ENCODE peak calls at places on chromosomes 7 and 10, in four cellular contexts. Q is A549; F is lower leg skin; N is stimulated activated naive B cell treated with anti-CD40 and anti-IgM and Interleukin-4, amounts not matched to agents 10 μg/mL and 1 μg/mL and 100 μg/mL, for 72 hours. Y is an unnamed sample.

GRCh38 chr7:27611043-27611442 is 51.6 kb downstream of the HIBADH start:
- DNase-seq in Q (no peak), F (no peak), N (no peak), Y (no peak)

GRCh38 chr10:21727452-21728168 is 193.6 kb downstream of the MLLT10 start:
- DNase-seq in N (no peak), F (no peak), Q (peak; percentile 61), Y (peak; percentile 31)

GRCh38 chr10:120586471-120586872 is 129.4 kb downstream of the PLPP4 start:
- DNase-seq in Q (no peak), N (no peak), F (no peak), Y (no peak)

GRCh38 chr10:22133640-22134624 is 83.9 kb downstream of the EBLN1 start:
- DNase-seq in Q (no peak), N (peak; percentile 22), F (no peak), Y (peak; percentile 19)

GRCh38 chr10:6203331-6204062 is 765 bp downstream of the PFKFB3 start:
- DNase-seq in F (peak; percentile 92), Q (peak; percentile 80), N (peak; percentile 53), Y (peak; percentile 64)

GRCh38 chr10:13448216-13448615 is 80.6 kb downstream of the BEND7 start:
- DNase-seq in N (no peak), F (no peak), Q (no peak), Y (no peak)

GRCh38 chr7:82605247-82605864 is 161.8 kb upstream of the CACNA2D1 start:
- DNase-seq in F (no peak), N (no peak), Q (peak; percentile 68), Y (peak; percentile 72)

GRCh38 chr10:126496771-126497545 is 108.7 kb upstream of the ADAM12 start:
- DNase-seq in F (no peak), N (no peak), Q (no peak), Y (no peak)

GRCh38 chr7:91945476-91945875 is 4.8 kb downstream of the AKAP9 start:
- DNase-seq in F (no peak), Q (peak; percentile 74), N (no peak), Y (peak; percentile 78)

GRCh38 chr7:78020131-78020873 is 221.7 kb downstream of the PHTF2 start:
- DNase-seq in N (peak; percentile 35), F (no peak), Q (peak; percentile 79), Y (peak; percentile 90)

GRCh38 chr7:63925262-63925625 is 73.4 kb upstream of the ZNF722 start:
- DNase-seq in Q (no peak), F (no peak), N (no peak), Y (no peak)

GRCh38 chr10:81127931-81128330 is 590.2 kb downstream of the SH2D4B start:
- DNase-seq in F (no peak), N (no peak), Q (no peak), Y (no peak)

GRCh38 chr10:12741255-12741915 is 260.1 kb downstream of the CCDC3 start:
- DNase-seq in F (no peak), Q (no peak), N (no peak), Y (no peak)

GRCh38 chr7:113100091-113100723 is 13.6 kb upstream of the GPR85 start:
- DNase-seq in N (no peak), F (no peak), Q (no peak), Y (peak; percentile 88)

GRCh38 chr7:21884496-21884895 is 61.2 kb downstream of the CDCA7L start:
- DNase-seq in Q (no peak), N (no peak), F (no peak), Y (no peak)

GRCh38 chr10:123663522-123663921 is 2.6 kb upstream of the GPR26 start:
- DNase-seq in F (no peak), Q (no peak), N (no peak), Y (no peak)

GRCh38 chr10:110803830-110804338 is 67.8 kb upstream of the PDCD4 start:
- DNase-seq in N (no peak), F (no peak), Q (peak; percentile 50), Y (peak; percentile 66)

GRCh38 chr7:76262683-76263402 is 39.6 kb upstream of the HSPB1 start:
- DNase-seq in Q (peak; percentile 85), F (no peak), N (no peak), Y (peak; percentile 80)

GRCh38 chr7:362416-363096 is 72.6 kb downstream of the FOXL3 start:
- DNase-seq in N (no peak), Q (no peak), F (no peak), Y (no peak)

GRCh38 chr7:102287465-102288146 is 938 bp downstream of the SH2B2 start:
- DNase-seq in Q (peak; percentile 31), F (no peak), N (no peak), Y (peak; percentile 49)

GRCh38 chr7:106757846-106758245 is 96.9 kb upstream of the CCDC71L start:
- DNase-seq in N (no peak), F (no peak), Q (no peak), Y (peak; percentile 76)

GRCh38 chr7:129607471-129608120 is 3.9 kb upstream of the NRF1 start:
- DNase-seq in N (no peak), Q (peak; percentile 63), F (no peak), Y (peak; percentile 33)

GRCh38 chr10:129971381-129972144 is 7.5 kb upstream of the EBF3 start:
- DNase-seq in F (no peak), Q (peak; percentile 63), N (no peak), Y (peak; percentile 86)

GRCh38 chr7:158602905-158603772 is 15.5 kb upstream of the PTPRN2 start:
- DNase-seq in F (peak; percentile 21), N (no peak), Q (peak; percentile 29), Y (peak; percentile 17)

GRCh38 chr7:6257602-6258001 is 14.8 kb downstream of the CYTH3 start:
- DNase-seq in N (no peak), Q (no peak), F (no peak), Y (no peak)

GRCh38 chr10:76497671-76498070 is 1066.2 kb downstream of the LRMDA start:
- DNase-seq in N (no peak), Q (no peak), F (no peak), Y (no peak)

GRCh38 chr7:40698214-40698920 is 563.6 kb downstream of the SUGCT start:
- DNase-seq in N (no peak), F (no peak), Q (no peak), Y (no peak)

Y was measured in cardiac muscle cell.